ENCODE peak calls at places on chromosome 5, in ten cellular contexts. K is brain microvascular endothelial cell, O is coronary artery, N is SK-N-SH, S is fibroblast of lung, V is body of pancreas, E is kidney, C is Peyer's patch, A is adrenal gland, U is AG04450. J is an unnamed sample.

GRCh38 chr5:61493973-61494372 is 161.9 kb downstream of the ZSWIM6 start:
- DNase-seq in K (no peak), O (no peak), N (no peak), S (no peak), V (no peak), E (no peak), C (no peak), A (no peak), U (no peak), J (no peak)

GRCh38 chr5:58259685-58260152 is 200.2 kb downstream of the PLK2 start:
- DNase-seq in K (peak), O (no peak), N (no peak), S (peak), V (peak), E (no peak), C (no peak), A (peak), U (peak), J (peak)

GRCh38 chr5:1041225-1042186 is 32.9 kb downstream of the NKD2 start:
- DNase-seq in K (no peak), O (no peak), N (no peak), S (no peak), V (no peak), E (no peak), C (no peak), A (no peak), U (no peak), J (no peak)

GRCh38 chr5:130652178-130652577 is 512.9 kb downstream of the HINT1 start:
- DNase-seq in K (peak), O (no peak), N (no peak), S (peak), V (no peak), E (no peak), C (no peak), A (no peak), U (no peak), J (peak)

GRCh38 chr5:72509401-72509800 is 2.2 kb upstream of the ZNF366 start:
- DNase-seq in K (no peak), O (peak), N (no peak), S (no peak), V (no peak), E (peak), C (no peak), A (no peak), U (no peak), J (no peak)

GRCh38 chr5:73747696-73748380 is 121.8 kb downstream of the ARHGEF28 start:
- DNase-seq in K (no peak), O (no peak), N (no peak), S (peak), V (no peak), E (no peak), C (no peak), A (no peak), U (no peak), J (no peak)

GRCh38 chr5:14628346-14628745 is 36.2 kb upstream of the OTULIN start:
- DNase-seq in K (peak), O (no peak), N (no peak), S (peak), V (no peak), E (no peak), C (no peak), A (peak), U (peak), J (peak)

GRCh38 chr5:99331061-99331460 is 402.3 kb upstream of the CHD1 start:
- DNase-seq in K (no peak), O (no peak), N (no peak), S (no peak), V (no peak), E (no peak), C (no peak), A (no peak), U (no peak), J (no peak)

GRCh38 chr5:34538026-34538672 is 118.0 kb upstream of the RAI14 start:
- DNase-seq in K (peak), O (no peak), N (no peak), S (no peak), V (peak), E (no peak), C (no peak), A (no peak), U (no peak), J (no peak)

GRCh38 chr5:157778121-157778805 is 34.8 kb downstream of the LSM11 start:
- DNase-seq in K (no peak), O (no peak), N (peak), S (peak), V (peak), E (no peak), C (no peak), A (peak), U (no peak), J (peak)

GRCh38 chr5:133853972-133854371 is 114.5 kb downstream of the C5orf15 start:
- DNase-seq in K (no peak), O (peak), N (no peak), S (no peak), V (no peak), E (no peak), C (no peak), A (no peak), U (no peak), J (no peak)

GRCh38 chr5:106454651-106455415 is 1215.9 kb downstream of the EFNA5 start:
- DNase-seq in K (peak), O (no peak), N (peak), S (peak), V (no peak), E (no peak), C (no peak), A (no peak), U (no peak), J (peak)

GRCh38 chr5:67032921-67033664 is 163.5 kb downstream of the CD180 start:
- DNase-seq in K (no peak), O (no peak), N (no peak), S (peak), V (no peak), E (no peak), C (no peak), A (no peak), U (peak), J (no peak)

GRCh38 chr5:79794347-79794746 is 104.7 kb downstream of the CMYA5 start:
- DNase-seq in K (no peak), O (no peak), N (peak), S (no peak), V (no peak), E (no peak), C (no peak), A (no peak), U (no peak), J (no peak)

GRCh38 chr5:122849746-122850145 is 4.3 kb downstream of the SNX24 start:
- DNase-seq in K (no peak), O (no peak), N (no peak), S (peak), V (no peak), E (no peak), C (no peak), A (no peak), U (no peak), J (peak)

GRCh38 chr5:16673241-16673998 is 56.6 kb upstream of the RETREG1 start:
- DNase-seq in K (no peak), O (no peak), N (no peak), S (no peak), V (no peak), E (no peak), C (peak), A (no peak), U (no peak), J (no peak)

GRCh38 chr5:131810510-131811249 is 13.9 kb upstream of the FNIP1 start:
- DNase-seq in K (no peak), O (no peak), N (peak), S (peak), V (no peak), E (no peak), C (no peak), A (no peak), U (no peak), J (peak)

GRCh38 chr5:169280286-169280685 is 20.7 kb downstream of the SLIT3 start:
- DNase-seq in K (no peak), O (no peak), N (peak), S (no peak), V (no peak), E (no peak), C (no peak), A (no peak), U (no peak), J (no peak)
- TF ChIP-seq CTCF in K (no peak), O (no peak), N (no peak), S (no peak), V (no peak), E (no peak), C (no peak), A (no peak), U (no peak), J (no peak)

GRCh38 chr5:124888622-124889521 is 142.4 kb upstream of the ZNF608 start:
- DNase-seq in K (no peak), O (no peak), N (no peak), S (no peak), V (no peak), E (no peak), C (no peak), A (no peak), U (no peak), J (no peak)
- H3K27ac ChIP-seq in K (no peak), O (no peak), N (no peak), S (no peak), V (peak), E (no peak), C (no peak), A (no peak), U (no peak), J (no peak)

DNA sequence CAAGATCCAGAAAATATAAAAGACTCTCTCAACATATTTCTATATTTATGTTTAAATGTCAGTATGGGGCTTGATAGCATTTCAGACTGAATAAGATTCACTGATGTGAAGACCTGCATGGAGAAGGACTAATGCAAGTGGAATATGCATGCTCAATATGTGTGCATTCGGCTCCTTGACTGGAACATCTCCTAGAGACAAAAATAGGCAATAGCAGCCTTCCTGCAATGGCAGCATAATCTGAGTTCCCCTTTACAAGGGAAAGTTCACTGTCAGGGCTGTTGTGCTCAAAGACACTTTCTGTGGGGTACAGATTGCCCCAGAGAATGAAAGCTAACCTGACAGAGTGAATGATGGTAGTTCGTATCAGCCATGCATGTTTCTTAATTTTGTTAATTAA is 42.4 kb downstream of the STARD4 start:
- DNase-seq in K (no peak), O (no peak), N (no peak), S (peak), V (no peak), E (no peak), C (no peak), A (no peak), U (no peak), J (no peak)
- TF ChIP-seq CTCF in K (peak), O (no peak), N (peak), S (peak), V (no peak), E (no peak), C (no peak), A (no peak), U (no peak), J (no peak)

GRCh38 chr5:140239939-140240700 is 62.8 kb downstream of the PFDN1 start:
- DNase-seq in K (peak), O (no peak), N (peak), S (peak), V (peak), E (no peak), C (peak), A (peak), U (no peak), J (no peak)

GRCh38 chr5:140243855-140244254 is 59.0 kb downstream of the PFDN1 start:
- DNase-seq in K (no peak), O (no peak), N (no peak), S (no peak), V (peak), E (no peak), C (no peak), A (no peak), U (no peak), J (no peak)

GRCh38 chr5:140242890-140243585 is 59.9 kb downstream of the PFDN1 start:
- DNase-seq in K (no peak), O (no peak), N (no peak), S (no peak), V (no peak), E (no peak), C (no peak), A (no peak), U (no peak), J (no peak)

GRCh38 chr5:140240987-140241706 is 61.8 kb downstream of the PFDN1 start:
- DNase-seq in K (peak), O (peak), N (peak), S (peak), V (peak), E (peak), C (peak), A (peak), U (peak), J (peak)

GRCh38 chr5:140242099-140242498 is 60.8 kb downstream of the PFDN1 start:
- DNase-seq in K (no peak), O (no peak), N (no peak), S (no peak), V (no peak), E (no peak), C (no peak), A (no peak), U (no peak), J (no peak)
- H3K27ac ChIP-seq in K (no peak), O (peak), N (peak), S (peak), V (peak), E (peak), C (no peak), A (peak), U (no peak), J (peak)

GRCh38 chr5:124065508-124065907 is 553.5 kb downstream of the CSNK1G3 start:
- DNase-seq in K (no peak), O (no peak), N (no peak), S (no peak), V (no peak), E (no peak), C (no peak), A (no peak), U (no peak), J (no peak)
- TF ChIP-seq CTCF in K (no peak), O (no peak), N (no peak), S (no peak), V (no peak), E (no peak), C (no peak), A (no peak), U (no peak), J (no peak)